ENCODE peak calls at places on chromosome X, in seven cellular contexts. A, W, V, R, T, S and B are unnamed samples.
A peak's percentile ranks its signal among the peaks of the same experiment; 100 is the strongest.

GRCh38 chrX:13755254-13755653 is 20.7 kb downstream of the OFD1 start:
- DNase-seq in S (peak; percentile 28), A (no peak), V (no peak), T (no peak), R (no peak), W (no peak), B (peak; percentile 18)

GRCh38 chrX:15985937-15986336 is 131.3 kb upstream of the AP1S2 start:
- DNase-seq in V (no peak), S (no peak), R (peak; percentile 67), A (no peak), T (peak; percentile 1), W (no peak), B (no peak)

GRCh38 chrX:118780915-118781314 is 42.7 kb upstream of the ZCCHC12 start:
- DNase-seq in S (no peak), W (no peak), A (no peak), V (peak; percentile 5), R (no peak), T (peak; percentile 11), B (no peak)

GRCh38 chrX:119638725-119639471 is 32.7 kb upstream of the NKRF start:
- DNase-seq in V (peak; percentile 41), R (no peak), W (no peak), S (no peak), T (no peak), A (no peak), B (no peak)

GRCh38 chrX:136028383-136028984 is 43.2 kb downstream of the SLC9A6 start:
- DNase-seq in V (peak; percentile 85), W (no peak), T (peak; percentile 53), S (peak; percentile 52), R (peak; percentile 53), A (no peak), B (peak; percentile 41)

GRCh38 chrX:68912113-68912980 is 83.5 kb downstream of the EFNB1 start:
- DNase-seq in R (no peak), T (no peak), S (no peak), V (no peak), W (peak; percentile 40), A (no peak), B (no peak)

GRCh38 chrX:35726176-35726575 is 72.0 kb upstream of the MAGEB16 start:
- DNase-seq in V (peak; percentile 56), R (peak; percentile 9), A (no peak), T (no peak), W (peak; percentile 13), S (no peak), B (no peak)

GRCh38 chrX:129123795-129124194 is 399.5 kb downstream of the SMARCA1 start:
- DNase-seq in W (no peak), A (no peak), R (no peak), S (no peak), T (no peak), V (no peak), B (no peak)

GRCh38 chrX:110989447-110989846 is 106.5 kb upstream of the PAK3 start:
- DNase-seq in S (no peak), T (no peak), W (no peak), R (no peak), V (no peak), A (no peak), B (no peak)

GRCh38 chrX:38664285-38664684 is 102.9 kb downstream of the TSPAN7 start:
- DNase-seq in R (peak; percentile 25), S (no peak), V (peak; percentile 65), A (no peak), W (peak; percentile 15), T (peak; percentile 29), B (no peak)

GRCh38 chrX:54540289-54540688 is 10.3 kb downstream of the GNL3L start:
- DNase-seq in V (peak; percentile 25), S (no peak), T (peak; percentile 68), R (no peak), W (no peak), A (no peak), B (no peak)

GRCh38 chrX:108349210-108349609 is 89.0 kb downstream of the COL4A6 start:
- DNase-seq in V (no peak), W (no peak), R (no peak), A (no peak), T (no peak), S (no peak), B (no peak)

GRCh38 chrX:48854898-48855297 is 19.5 kb upstream of the PCSK1N start:
- DNase-seq in V (peak; percentile 4), S (no peak), R (peak; percentile 18), A (no peak), W (no peak), T (peak; percentile 1), B (no peak)

GRCh38 chrX:136259543-136259942 is 8.3 kb upstream of the MAP7D3 start:
- DNase-seq in T (peak; percentile 77), W (no peak), V (peak; percentile 42), R (no peak), S (no peak), A (no peak), B (no peak)

GRCh38 chrX:40184968-40185367 is 87.2 kb upstream of the BCOR start:
- DNase-seq in R (no peak), W (no peak), A (no peak), T (no peak), S (no peak), V (no peak), B (no peak)

GRCh38 chrX:78066110-78066509 is 37.9 kb upstream of the PGK1 start:
- DNase-seq in A (no peak), V (no peak), S (no peak), W (no peak), T (peak; percentile 73), R (no peak), B (no peak)

GRCh38 chrX:152465132-152465531 is 14.0 kb upstream of the GABRA3 start:
- DNase-seq in T (no peak), R (no peak), V (no peak), S (no peak), A (no peak), W (no peak), B (no peak)

GRCh38 chrX:48719958-48720357 is 23.4 kb downstream of the SUV39H1 start:
- DNase-seq in R (no peak), W (no peak), S (no peak), V (no peak), T (no peak), A (no peak), B (no peak)

DNA sequence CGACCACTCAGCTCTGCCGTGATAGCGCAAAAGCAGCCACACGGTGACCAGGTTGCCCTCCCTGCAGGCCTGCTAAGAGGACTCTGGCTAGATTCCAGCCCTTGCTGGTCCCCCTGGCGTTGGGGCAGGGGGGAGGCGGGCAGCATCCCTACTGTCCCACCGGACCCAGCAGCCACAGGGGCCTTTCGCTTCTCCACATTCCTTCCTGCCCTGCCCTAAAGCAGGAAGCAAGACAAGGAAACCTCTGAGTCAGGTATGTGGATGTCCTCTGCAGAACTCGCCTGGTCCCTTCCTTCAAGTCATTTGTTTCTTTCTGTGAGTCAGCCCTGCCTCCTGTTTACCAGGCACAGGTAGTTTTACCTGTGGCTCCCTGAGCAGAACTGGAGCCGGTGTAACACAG is 60.2 kb upstream of the CLDN34 start:
- DNase-seq in V (no peak), R (peak; percentile 67), T (no peak), S (no peak), A (no peak), W (no peak), B (no peak)
- H3K4me1 ChIP-seq in V (no peaks in the 10 kb centered on the region), R (peaks cover 35% of the 10 kb centered on the region), T (peaks cover 7% of the 10 kb centered on the region), S (no peaks in the 10 kb centered on the region), A (no peaks in the 10 kb centered on the region), W (no peaks in the 10 kb centered on the region), B (no peaks in the 10 kb centered on the region)

GRCh38 chrX:41442824-41443560 is 4.2 kb upstream of the NYX start:
- DNase-seq in T (no peak), A (no peak), S (no peak), R (no peak), W (no peak), V (no peak), B (no peak)

GRCh38 chrX:41445781-41446358 is 1.3 kb upstream of the NYX start:
- DNase-seq in R (no peak), S (no peak), T (no peak), W (peak; percentile 7), V (no peak), A (no peak), B (no peak)

GRCh38 chrX:41447897-41448296 is 754 bp downstream of the NYX start:
- DNase-seq in R (no peak), V (no peak), S (no peak), A (no peak), W (no peak), T (no peak), B (no peak)

GRCh38 chrX:41445171-41445570 is 2.0 kb upstream of the NYX start:
- DNase-seq in W (no peak), A (no peak), V (no peak), T (no peak), S (no peak), R (no peak), B (no peak)

DNA sequence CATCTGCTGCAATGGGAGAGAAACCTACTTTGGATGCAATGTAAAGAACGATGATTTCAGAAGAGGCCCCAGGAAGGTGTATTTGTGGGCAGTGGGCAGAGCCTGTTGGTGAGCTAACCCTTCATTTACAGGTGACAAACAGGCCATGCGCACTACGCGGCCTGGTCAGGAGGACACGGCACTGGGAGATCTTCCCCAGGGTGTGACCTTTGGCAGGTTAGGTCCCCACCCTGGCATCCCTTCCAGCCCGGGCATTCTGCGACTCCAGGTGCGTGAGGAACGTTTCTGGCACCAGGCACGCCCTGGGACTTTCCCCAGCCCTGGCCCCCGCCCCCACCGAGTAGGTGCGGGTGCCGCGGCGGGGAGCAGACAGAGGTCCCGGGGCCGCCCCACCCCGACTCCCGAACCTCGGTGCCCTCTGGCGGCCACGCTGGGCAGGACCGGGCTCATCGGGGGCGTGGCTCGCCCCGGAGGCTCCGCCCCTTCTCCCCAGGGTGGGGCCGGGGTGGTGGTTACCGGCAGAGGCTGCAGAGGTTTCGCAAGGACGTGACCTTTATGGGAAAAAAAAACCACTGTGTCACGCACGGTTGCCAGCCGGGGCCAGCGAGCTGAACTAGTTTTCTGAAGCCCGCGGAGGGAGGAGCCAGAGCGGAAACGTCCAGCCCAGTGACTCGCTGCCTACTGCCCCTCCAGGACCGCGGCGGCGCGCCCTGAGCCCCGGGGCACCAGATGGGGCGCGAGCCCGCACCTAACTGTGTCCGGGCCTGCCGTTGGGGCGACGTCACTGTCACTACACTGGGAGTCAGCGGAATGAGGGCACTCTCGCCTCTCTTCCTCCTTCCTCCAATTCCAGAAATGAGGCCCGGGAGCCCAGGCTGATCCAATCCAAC is 5.0 kb upstream of the NYX start:
- DNase-seq in A (peak; percentile 70), W (no peak), S (peak; percentile 90), R (peak; percentile 78), T (peak; percentile 54), V (peak; percentile 77), B (peak; percentile 87)
- H3K4me3 ChIP-seq in A (peak overlapping the region; percentile 47), W (no peak overlapping the region), S (no peak overlapping the region), R (no peak overlapping the region), T (peak overlapping the region; percentile 12), V (peak overlapping the region; percentile 59), B (peak overlapping the region; percentile 60)

DNA sequence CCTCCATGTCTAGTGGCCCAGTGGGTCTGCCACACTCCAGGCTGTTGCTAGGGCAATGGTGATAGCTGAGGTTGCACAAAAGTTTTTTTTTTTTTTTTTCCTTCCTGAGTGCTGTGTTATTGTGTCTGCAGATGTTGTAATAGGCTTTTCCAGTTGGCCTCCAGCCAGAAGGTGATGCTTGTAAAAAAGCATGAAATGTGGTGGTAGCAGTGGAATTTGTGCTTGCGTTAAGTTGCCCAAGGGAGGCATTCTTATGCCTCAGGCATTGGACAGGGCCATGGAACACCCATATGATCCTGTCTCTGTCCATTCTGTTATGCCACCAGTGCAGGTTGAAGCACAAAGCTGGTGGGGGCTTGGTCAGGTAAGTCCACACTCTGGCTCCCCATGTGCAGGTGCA is 660.5 kb upstream of the SPANXN1 start:
- DNase-seq in S (no peak), T (no peak), W (no peak), R (peak; percentile 78), V (no peak), A (no peak), B (no peak)
- H3K9me3 ChIP-seq in S (no peaks in the 10 kb centered on the region), T (no peaks in the 10 kb centered on the region), W (no peaks in the 10 kb centered on the region), R (peaks cover 14% of the 10 kb centered on the region), V (no peaks in the 10 kb centered on the region), A (no peaks in the 10 kb centered on the region), B (no peaks in the 10 kb centered on the region)

GRCh38 chrX:71919886-71920285 is 9.2 kb downstream of the NHSL2 start:
- DNase-seq in W (no peak), R (no peak), T (no peak), S (no peak), A (no peak), V (no peak), B (no peak)
- H3K4me1 ChIP-seq in W (no peaks in the 10 kb centered on the region), R (peaks cover 6% of the 10 kb centered on the region), T (no peaks in the 10 kb centered on the region), S (no peaks in the 10 kb centered on the region), A (no peaks in the 10 kb centered on the region), V (peaks cover 27% of the 10 kb centered on the region), B (no peaks in the 10 kb centered on the region)